ENCODE peak calls at places on chromosomes 5 and 9, in six cellular contexts. L is A172, T is transverse colon, M is hypothalamus, J is neural progenitor cell, E is amniotic stem cell. G is an unnamed sample.

GRCh38 chr9:92147030-92147853 is 32.0 kb upstream of the SPTLC1 start:
- DNase-seq in E (peak), T (peak), L (peak), M (no peak), J (no peak), G (peak)

GRCh38 chr5:22708770-22709328 is 144.3 kb downstream of the CDH12 start:
- DNase-seq in L (no peak), T (no peak), M (no peak), E (no peak), J (peak), G (no peak)

GRCh38 chr9:90458485-90458884 is 184.1 kb downstream of the DIRAS2 start:
- DNase-seq in E (no peak), T (peak), M (no peak), J (peak), L (peak), G (no peak)

GRCh38 chr9:89247431-89248370 is 63.3 kb upstream of the CKS2 start:
- DNase-seq in L (peak), J (peak), T (no peak), E (no peak), M (no peak), G (no peak)

GRCh38 chr9:92486371-92486770 is 4.1 kb upstream of the ASPN start:
- DNase-seq in M (no peak), L (no peak), T (no peak), E (no peak), J (no peak), G (no peak)

GRCh38 chr5:38601843-38602424 is 45.5 kb upstream of the LIFR start:
- DNase-seq in L (peak), J (no peak), E (no peak), T (no peak), M (no peak), G (peak)

GRCh38 chr9:82777366-82777765 is 285.6 kb downstream of the RASEF start:
- DNase-seq in M (no peak), J (no peak), T (no peak), L (no peak), E (no peak), G (no peak)

GRCh38 chr9:91100878-91101450 is 260.8 kb downstream of the AUH start:
- DNase-seq in J (no peak), M (no peak), L (no peak), T (peak), E (no peak), G (peak)

GRCh38 chr5:75021229-75021628 is 31.1 kb downstream of the GCNT4 start:
- DNase-seq in M (no peak), L (no peak), E (no peak), T (no peak), J (no peak), G (no peak)

GRCh38 chr5:151483176-151483575 is 35.8 kb downstream of the SLC36A1 start:
- DNase-seq in M (no peak), E (no peak), L (no peak), J (peak), T (no peak), G (peak)

GRCh38 chr5:141349917-141350619 is at the start of gene PCDHGB1:
- DNase-seq in E (peak), J (peak), L (peak), M (no peak), T (peak), G (peak)

GRCh38 chr5:158198636-158199035 is 339.7 kb upstream of the CLINT1 start:
- DNase-seq in J (no peak), T (no peak), E (no peak), L (no peak), M (no peak), G (no peak)

GRCh38 chr5:150783422-150783928 is 4.9 kb downstream of the SMIM3 start:
- DNase-seq in M (no peak), T (peak), J (no peak), E (peak), L (peak), G (peak)

GRCh38 chr9:115046786-115047185 is 71.2 kb downstream of the TNC start:
- DNase-seq in T (no peak), J (no peak), L (no peak), E (no peak), M (no peak), G (no peak)

GRCh38 chr9:93020785-93021670 is 37.5 kb upstream of the SUSD3 start:
- DNase-seq in T (no peak), J (no peak), M (no peak), E (no peak), L (peak), G (no peak)

GRCh38 chr5:181164076-181164952 is 16.9 kb downstream of the OR2V2 start:
- DNase-seq in E (no peak), J (peak), L (no peak), M (no peak), T (no peak), G (no peak)

GRCh38 chr5:119808474-119808873 is 179.1 kb downstream of the FAM170A start:
- DNase-seq in M (no peak), E (no peak), T (no peak), L (no peak), J (no peak), G (no peak)